ENCODE peak calls at places on chromosomes 13 and 19, in six cellular contexts. N is right atrium auricular region, D is H54, G is GM23248, O is AG10803, W is amniotic epithelial cell. F is an unnamed sample.

GRCh38 chr19:17311455-17312248 is 2.3 kb downstream of the DDA1 start:
- DNase-seq in N (no peak), D (peak), G (peak), O (peak), W (peak), F (no peak)

GRCh38 chr19:38262585-38263268 is 1.6 kb upstream of the SPINT2 start:
- DNase-seq in N (no peak), D (no peak), G (no peak), O (no peak), W (no peak), F (no peak)

GRCh38 chr19:34317311-34317927 is 47.6 kb upstream of the GPI start:
- DNase-seq in N (no peak), D (no peak), G (peak), O (no peak), W (peak), F (no peak)

GRCh38 chr13:76822691-76823267 is 63.4 kb downstream of the KCTD12 start:
- DNase-seq in N (no peak), D (no peak), G (peak), O (peak), W (peak), F (no peak)

GRCh38 chr19:35246466-35247096 is 2.2 kb upstream of the LSR start:
- DNase-seq in N (no peak), D (no peak), G (no peak), O (no peak), W (no peak), F (no peak)

GRCh38 chr13:41356788-41357187 is 45.7 kb downstream of the NAA16 start:
- DNase-seq in N (no peak), D (no peak), G (no peak), O (no peak), W (no peak), F (no peak)

GRCh38 chr13:65932587-65933239 is 1297.4 kb downstream of the PCDH9 start:
- DNase-seq in N (no peak), D (no peak), G (peak), O (no peak), W (no peak), F (no peak)

GRCh38 chr19:41321600-41322270 is 11.8 kb downstream of the CCDC97 start:
- DNase-seq in N (no peak), D (peak), G (peak), O (peak), W (peak), F (no peak)

GRCh38 chr19:15954820-15955219 is 6.0 kb downstream of the OR10H4 start:
- DNase-seq in N (no peak), D (no peak), G (no peak), O (no peak), W (no peak), F (no peak)

GRCh38 chr13:110734561-110734960 is 21.1 kb downstream of the ING1 start:
- DNase-seq in N (no peak), D (no peak), G (no peak), O (no peak), W (no peak), F (no peak)

GRCh38 chr19:40273469-40274360 is 11.4 kb downstream of the AKT2 start:
- DNase-seq in N (no peak), D (no peak), G (no peak), O (no peak), W (no peak), F (no peak)

GRCh38 chr19:35882074-35882832 is 13.9 kb downstream of the APLP1 start:
- DNase-seq in N (no peak), D (peak), G (peak), O (peak), W (peak), F (peak)

GRCh38 chr19:5293607-5294089 is 47.0 kb downstream of the PTPRS start:
- DNase-seq in N (no peak), D (no peak), G (peak), O (peak), W (peak), F (no peak)

GRCh38 chr19:11652492-11652891 is 55.2 kb downstream of the ZNF627 start:
- DNase-seq in N (no peak), D (no peak), G (no peak), O (no peak), W (no peak), F (no peak)

GRCh38 chr19:35569281-35569781 is 5.9 kb upstream of the ATP4A start:
- DNase-seq in N (no peak), D (no peak), G (no peak), O (no peak), W (no peak), F (no peak)

GRCh38 chr13:99119686-99120085 is 81.0 kb upstream of the UBAC2 start:
- DNase-seq in N (no peak), D (no peak), G (no peak), O (no peak), W (peak), F (no peak)

GRCh38 chr19:39170398-39171231 is 26.1 kb upstream of the NCCRP1 start:
- DNase-seq in N (no peak), D (no peak), G (no peak), O (no peak), W (no peak), F (no peak)

GRCh38 chr13:41061914-41062837 is 867 bp downstream of the WBP4 start:
- DNase-seq in N (peak), D (no peak), G (peak), O (peak), W (peak), F (no peak)

GRCh38 chr19:42185281-42185680 is 32.2 kb downstream of the DEDD2 start:
- DNase-seq in N (no peak), D (no peak), G (peak), O (peak), W (no peak), F (peak)

GRCh38 chr19:45801603-45802175 is 9.0 kb upstream of the DMWD start:
- DNase-seq in N (no peak), D (no peak), G (no peak), O (no peak), W (no peak), F (no peak)

GRCh38 chr19:35309481-35310279 is 17.7 kb downstream of the MAG start:
- DNase-seq in N (no peak), D (no peak), G (no peak), O (no peak), W (peak), F (no peak)

GRCh38 chr13:60990032-60990733 is 425.5 kb downstream of the PCDH20 start:
- DNase-seq in N (no peak), D (no peak), G (no peak), O (no peak), W (no peak), F (no peak)

GRCh38 chr13:24678151-24678550 is 2.1 kb upstream of the ATP12A start:
- DNase-seq in N (no peak), D (no peak), G (no peak), O (no peak), W (no peak), F (no peak)

GRCh38 chr13:97243915-97244820 is 22.0 kb downstream of the MBNL2 start:
- DNase-seq in N (no peak), D (no peak), G (no peak), O (no peak), W (no peak), F (peak)

GRCh38 chr19:29375429-29376093 is 150.2 kb upstream of the VSTM2B start:
- DNase-seq in N (no peak), D (no peak), G (no peak), O (no peak), W (no peak), F (no peak)

GRCh38 chr19:42284066-42284501 is 15.0 kb downstream of the CIC start:
- DNase-seq in N (peak), D (peak), G (peak), O (peak), W (peak), F (peak)

GRCh38 chr19:28737526-28737925 is 475.4 kb downstream of the UQCRFS1 start:
- DNase-seq in N (no peak), D (no peak), G (peak), O (no peak), W (no peak), F (no peak)

GRCh38 chr19:1445932-1446712 is 3.8 kb upstream of the APC2 start:
- DNase-seq in N (no peak), D (peak), G (no peak), O (no peak), W (no peak), F (no peak)

GRCh38 chr19:5057860-5058259 is 88.9 kb downstream of the KDM4B start:
- DNase-seq in N (no peak), D (peak), G (peak), O (peak), W (no peak), F (no peak)

GRCh38 chr13:113125506-113126264 is 3.1 kb downstream of the F10 start:
- DNase-seq in N (no peak), D (no peak), G (no peak), O (no peak), W (no peak), F (no peak)

GRCh38 chr19:41192574-41193419 is at the start of gene CYP2S1:
- DNase-seq in N (no peak), D (no peak), G (peak), O (no peak), W (no peak), F (no peak)

GRCh38 chr13:111165611-111166010 is 50.5 kb downstream of the ARHGEF7 start:
- DNase-seq in N (no peak), D (no peak), G (no peak), O (no peak), W (no peak), F (no peak)

GRCh38 chr13:28313579-28313978 is 175.2 kb downstream of the PAN3 start:
- DNase-seq in N (no peak), D (no peak), G (peak), O (peak), W (peak), F (no peak)